ENCODE peak calls at places on chromosomes 1 and 21, in nine cellular contexts. S, X, K, R, H, C, M, G and N are unnamed samples.
A peak's percentile ranks its signal among the peaks of the same experiment; 100 is the strongest.

GRCh38 chr1:30764939-30765582 is 7.5 kb upstream of the LAPTM5 start:
- DNase-seq in S (no peak), X (peak; percentile 90), K (no peak), R (no peak), H (no peak), C (no peak), M (no peak), G (no peak), N (no peak)

GRCh38 chr1:58709540-58709939 is 9.7 kb upstream of the MYSM1 start:
- DNase-seq in S (no peak), X (no peak), K (no peak), R (no peak), H (no peak), C (no peak), M (no peak), G (no peak), N (no peak)

GRCh38 chr1:223341111-223341510 is 22.9 kb downstream of the SUSD4 start:
- DNase-seq in S (no peak), X (no peak), K (no peak), R (no peak), H (no peak), C (no peak), M (no peak), G (peak; percentile 82), N (no peak)

GRCh38 chr1:32142446-32143301 is 34.8 kb downstream of the KPNA6 start:
- DNase-seq in S (peak; percentile 64), X (no peak), K (peak; percentile 16), R (no peak), H (peak; percentile 18), C (peak; percentile 34), M (no peak), G (peak; percentile 80), N (no peak)

GRCh38 chr1:29460211-29460610 is 223.9 kb downstream of the PTPRU start:
- DNase-seq in S (peak; percentile 28), X (no peak), K (no peak), R (no peak), H (no peak), C (no peak), M (no peak), G (no peak), N (no peak)

GRCh38 chr1:116335847-116336246 is 37.2 kb upstream of the ATP1A1 start:
- DNase-seq in S (no peak), X (no peak), K (no peak), R (no peak), H (peak; percentile 31), C (no peak), M (no peak), G (no peak), N (no peak)

GRCh38 chr1:6612641-6613360 is 730 bp upstream of the PHF13 start:
- DNase-seq in S (peak; percentile 70), X (no peak), K (peak; percentile 62), R (no peak), H (peak; percentile 69), C (no peak), M (no peak), G (peak; percentile 84), N (no peak)

GRCh38 chr1:170556910-170557309 is 24.9 kb downstream of the GORAB start:
- DNase-seq in S (no peak), X (no peak), K (no peak), R (no peak), H (no peak), C (no peak), M (no peak), G (no peak), N (no peak)

GRCh38 chr21:27519357-27519756 is 552.5 kb upstream of the ADAMTS5 start:
- DNase-seq in S (no peak), X (no peak), K (no peak), R (no peak), H (no peak), C (no peak), M (no peak), G (no peak), N (no peak)

GRCh38 chr21:43597845-43598244 is 61.4 kb downstream of the HSF2BP start:
- DNase-seq in S (no peak), X (no peak), K (no peak), R (no peak), H (no peak), C (no peak), M (no peak), G (no peak), N (no peak)

DNA sequence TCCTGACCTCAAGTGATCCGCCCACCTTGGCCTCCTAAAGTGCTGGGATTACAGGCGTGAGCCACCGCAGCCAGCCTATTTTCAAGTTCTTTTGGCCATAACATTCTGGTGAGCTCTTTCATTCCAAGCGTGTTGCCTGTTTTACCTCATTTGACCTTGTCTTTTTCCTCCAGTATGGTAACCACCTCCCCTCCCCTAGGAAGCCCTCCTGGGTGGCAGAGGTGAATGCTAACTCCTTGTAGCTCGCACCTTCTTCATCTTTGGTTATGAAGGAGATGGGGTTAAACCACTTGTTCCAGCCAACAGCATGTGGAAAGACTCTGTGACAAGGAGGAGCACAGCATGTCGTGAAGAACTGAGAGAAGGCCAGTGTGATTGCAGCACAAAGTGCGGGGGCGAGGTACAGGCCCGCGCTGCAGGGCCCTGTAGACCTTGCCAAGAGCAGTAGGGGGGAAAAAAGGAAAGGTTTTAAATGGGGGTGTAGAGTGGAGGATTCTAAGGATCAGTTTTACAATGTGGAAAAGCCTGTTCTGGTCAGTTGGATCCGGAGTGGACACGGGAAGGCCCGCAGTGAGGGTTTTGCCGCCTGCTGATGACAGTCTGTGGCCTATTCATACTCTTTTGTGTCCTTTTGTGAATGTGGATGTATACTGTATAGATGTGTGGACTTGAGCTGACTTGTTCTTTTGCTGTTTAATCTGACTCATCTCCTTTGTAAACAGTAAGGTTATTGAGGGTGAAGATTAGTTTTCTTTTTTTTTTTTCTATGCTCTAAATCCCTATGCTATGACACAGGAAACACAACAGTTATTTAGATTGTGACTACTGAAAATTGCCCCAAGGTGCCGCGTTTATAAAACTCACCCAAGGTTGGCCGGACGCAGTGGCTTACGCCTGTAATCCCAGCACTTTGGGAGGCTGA is 7.5 kb upstream of the ZNF436 start:
- DNase-seq in S (no peak), X (no peak), K (no peak), R (no peak), H (peak; percentile 48), C (peak; percentile 48), M (peak; percentile 54), G (peak; percentile 88), N (no peak)
- TF ChIP-seq POLR2AphosphoS5 in S (peak; percentile 76), X (no peak), K (no peak), R (no peak), H (peak; percentile 39), C (peak; percentile 83), M (no peak), G (peak; percentile 50), N (peak; percentile 81)

DNA sequence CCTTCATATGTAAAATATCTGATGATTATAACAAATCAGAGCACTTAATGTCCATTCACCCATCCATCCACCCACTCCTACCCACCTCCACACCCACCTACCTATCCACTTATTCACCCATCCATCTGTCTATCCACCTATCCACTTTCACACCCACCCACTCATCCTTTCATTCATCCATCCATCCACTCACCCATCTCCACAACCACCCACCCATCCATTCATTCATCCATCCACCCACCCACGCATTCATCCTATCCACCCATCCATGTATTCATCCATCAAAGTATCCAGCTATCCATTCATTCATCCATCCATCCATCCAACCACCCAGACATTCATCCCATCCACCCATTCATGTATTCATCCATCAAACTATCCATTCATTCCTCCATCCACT is 466.1 kb downstream of the AJAP1 start:
- DNase-seq in S (no peak), X (no peak), K (no peak), R (no peak), H (no peak), C (no peak), M (no peak), G (no peak), N (no peak)
- H3K4me3 ChIP-seq in S (no peak overlapping the region), X (no peak overlapping the region), K (no peak overlapping the region), R (no peak overlapping the region), H (no peak overlapping the region), C (no peak overlapping the region), M (no peak overlapping the region), G (no peak overlapping the region), N (no peak overlapping the region)

GRCh38 chr1:50414853-50415234 is 8.4 kb downstream of the DMRTA2 start:
- DNase-seq in S (no peak), X (no peak), K (no peak), R (no peak), H (no peak), C (no peak), M (no peak), G (no peak), N (no peak)

GRCh38 chr1:50416553-50417453 is 6.4 kb downstream of the DMRTA2 start:
- DNase-seq in S (no peak), X (no peak), K (peak; percentile 47), R (no peak), H (no peak), C (no peak), M (no peak), G (no peak), N (no peak)

GRCh38 chr1:50416150-50416527 is 7.1 kb downstream of the DMRTA2 start:
- DNase-seq in S (no peak), X (no peak), K (peak; percentile 46), R (no peak), H (no peak), C (no peak), M (no peak), G (no peak), N (no peak)

GRCh38 chr1:50417487-50417886 is 5.8 kb downstream of the DMRTA2 start:
- DNase-seq in S (no peak), X (no peak), K (peak; percentile 32), R (no peak), H (no peak), C (no peak), M (no peak), G (no peak), N (no peak)

DNA sequence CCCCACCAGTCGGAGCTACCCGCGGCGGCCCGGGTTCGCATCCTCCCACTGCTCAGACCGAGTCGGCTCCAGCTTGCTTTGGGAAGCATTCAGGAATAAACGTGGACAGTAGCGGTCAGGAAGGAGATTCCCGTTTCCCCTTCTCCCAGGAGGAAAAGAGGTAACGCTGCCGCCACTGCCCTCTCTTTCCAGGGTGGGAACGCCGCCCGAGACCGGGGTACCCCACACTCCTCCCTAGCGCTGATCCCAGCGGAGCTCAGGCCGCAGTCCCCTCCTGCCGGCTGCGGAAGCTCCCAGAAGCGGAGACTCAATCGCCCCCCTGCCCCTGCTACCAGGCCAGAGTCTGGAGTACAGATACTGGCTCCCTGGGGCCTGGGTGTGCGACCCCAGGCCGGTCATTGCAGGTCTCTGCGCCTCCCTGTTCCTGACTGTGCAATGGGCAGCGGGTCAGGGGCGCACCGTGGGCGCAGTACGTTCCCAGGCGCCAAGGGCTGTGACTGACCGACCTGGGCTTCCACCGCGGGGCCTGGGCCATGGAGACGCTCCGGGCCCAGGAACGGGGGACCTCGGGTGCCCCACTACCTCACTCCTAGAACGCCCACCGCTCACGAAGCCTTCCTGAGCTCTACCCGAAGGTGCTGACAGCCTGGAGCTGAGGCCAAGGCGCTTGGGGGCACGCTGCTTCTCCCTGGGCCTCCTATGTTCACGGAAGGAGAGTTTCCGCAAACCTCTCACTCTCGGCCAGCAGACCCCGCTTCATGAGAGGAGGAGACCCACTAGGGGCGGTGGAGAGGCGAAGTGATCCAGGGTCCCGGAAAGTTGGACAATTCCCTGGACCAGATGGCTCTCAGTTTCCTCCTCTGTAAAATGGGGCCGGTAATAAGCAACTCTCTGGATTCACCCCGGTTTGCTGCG is 7.8 kb downstream of the DMRTA2 start:
- DNase-seq in S (no peak), X (no peak), K (peak; percentile 70), R (no peak), H (no peak), C (no peak), M (no peak), G (no peak), N (no peak)
- TF ChIP-seq CTCF in S (no peak), X (no peak), K (peak; percentile 8), R (no peak), H (no peak), C (no peak), M (no peak), G (no peak), N (no peak)

GRCh38 chr1:68175621-68176398 is 56.5 kb downstream of the WLS start:
- DNase-seq in S (no peak), X (no peak), K (peak; percentile 68), R (no peak), H (no peak), C (no peak), M (no peak), G (no peak), N (no peak)
- TF ChIP-seq POLR2AphosphoS5 in S (no peak), X (no peak), K (no peak), R (no peak), H (no peak), C (no peak), M (no peak), G (no peak), N (peak; percentile 34)